ENCODE peak calls at places on chromosomes 1 and 21, in seven cellular contexts. F, X, E, R, C, V and Z are unnamed samples.

GRCh38 chr1:164576311-164577271 is 17.6 kb downstream of the PBX1 start:
- DNase-seq in R (peak), V (no peak), X (no peak), E (peak), F (no peak), C (no peak), Z (peak)

GRCh38 chr1:23210351-23210785 is 6.9 kb downstream of the HTR1D start:
- DNase-seq in R (no peak), V (no peak), C (no peak), E (no peak), X (no peak), F (peak), Z (no peak)

GRCh38 chr1:201504799-201505504 is 2.0 kb downstream of the CSRP1 start:
- DNase-seq in E (no peak), R (no peak), X (no peak), F (no peak), V (no peak), C (no peak), Z (no peak)

GRCh38 chr1:174039069-174039468 is 16.9 kb upstream of the RC3H1 start:
- DNase-seq in F (no peak), R (peak), X (no peak), E (no peak), C (no peak), V (no peak), Z (no peak)

GRCh38 chr1:241770115-241770514 is 77.9 kb upstream of the EXO1 start:
- DNase-seq in F (no peak), C (no peak), V (no peak), E (no peak), X (no peak), R (no peak), Z (no peak)

GRCh38 chr1:38045431-38046332 is 911 bp downstream of the POU3F1 start:
- DNase-seq in X (no peak), E (no peak), V (no peak), F (no peak), C (no peak), R (peak), Z (no peak)

GRCh38 chr21:32088471-32088870 is 190.4 kb downstream of the MIS18A start:
- DNase-seq in X (no peak), V (no peak), C (no peak), R (no peak), E (no peak), F (no peak), Z (no peak)

GRCh38 chr1:107262472-107263286 is 121.8 kb downstream of the NTNG1 start:
- DNase-seq in F (no peak), X (no peak), R (peak), V (no peak), E (no peak), C (no peak), Z (no peak)

GRCh38 chr1:205248793-205249601 is 21.3 kb downstream of the TMCC2 start:
- DNase-seq in F (no peak), X (no peak), C (peak), V (no peak), R (peak), E (peak), Z (peak)

GRCh38 chr1:60430375-60430774 is 356.8 kb upstream of the C1orf87 start:
- DNase-seq in F (no peak), V (no peak), X (no peak), C (no peak), E (no peak), R (no peak), Z (no peak)

GRCh38 chr1:67784545-67785186 is 48.6 kb downstream of the GNG12 start:
- DNase-seq in C (no peak), R (no peak), V (no peak), F (no peak), E (no peak), X (no peak), Z (no peak)

GRCh38 chr1:72280714-72281113 is 1.6 kb downstream of the NEGR1 start:
- DNase-seq in V (peak), F (no peak), E (no peak), C (no peak), X (no peak), R (peak), Z (no peak)

GRCh38 chr1:28287315-28287714 is 28.0 kb downstream of the SESN2 start:
- DNase-seq in C (no peak), V (no peak), E (no peak), R (peak), F (no peak), X (no peak), Z (no peak)

GRCh38 chr1:111738133-111738435 is 1.1 kb downstream of the INKA2 start:
- DNase-seq in F (no peak), R (no peak), E (no peak), X (no peak), C (no peak), V (no peak), Z (no peak)

GRCh38 chr1:210915890-210916507 is 217.9 kb downstream of the KCNH1 start:
- DNase-seq in R (no peak), V (no peak), X (no peak), C (no peak), E (no peak), F (no peak), Z (no peak)

GRCh38 chr1:156705321-156705917 is at the start of gene CRABP2:
- DNase-seq in V (no peak), X (no peak), F (peak), R (peak), E (no peak), C (peak), Z (no peak)

GRCh38 chr1:196437671-196438070 is 170.6 kb downstream of the KCNT2 start:
- DNase-seq in X (no peak), F (no peak), R (no peak), E (no peak), C (no peak), V (no peak), Z (no peak)

GRCh38 chr1:205926213-205926612 is 17.0 kb downstream of the SLC26A9 start:
- DNase-seq in C (no peak), V (no peak), E (no peak), X (no peak), F (no peak), R (no peak), Z (no peak)

GRCh38 chr1:206112600-206113301 is 4.4 kb downstream of the AVPR1B start:
- DNase-seq in E (no peak), R (no peak), F (peak), V (no peak), C (no peak), X (no peak), Z (no peak)

GRCh38 chr1:236507022-236507700 is 16.6 kb upstream of the LGALS8 start:
- DNase-seq in F (no peak), X (no peak), C (no peak), V (no peak), R (no peak), E (peak), Z (no peak)

GRCh38 chr1:37995773-37996379 is 6.1 kb upstream of the SF3A3 start:
- DNase-seq in V (peak), F (no peak), C (no peak), E (peak), X (no peak), R (peak), Z (peak)

GRCh38 chr1:87712261-87712674 is 383.6 kb downstream of the LMO4 start:
- DNase-seq in E (peak), X (no peak), C (no peak), F (peak), V (no peak), R (no peak), Z (no peak)

GRCh38 chr1:236491469-236492136 is 32.2 kb upstream of the LGALS8 start:
- DNase-seq in V (no peak), X (no peak), C (no peak), E (no peak), F (no peak), R (no peak), Z (no peak)

GRCh38 chr1:35931424-35932157 is 686 bp downstream of the AGO3 start:
- DNase-seq in E (no peak), F (no peak), R (peak), C (peak), V (no peak), X (no peak), Z (no peak)

GRCh38 chr1:38029081-38029681 is 16.6 kb downstream of the UTP11 start:
- DNase-seq in X (no peak), E (peak), V (no peak), C (no peak), F (no peak), R (peak), Z (no peak)

GRCh38 chr1:236830560-236830959 is 35.5 kb downstream of the MTR start:
- DNase-seq in F (no peak), E (no peak), C (no peak), R (no peak), X (no peak), V (no peak), Z (no peak)

GRCh38 chr1:206953626-206954025 is 7.4 kb upstream of the PIGR start:
- DNase-seq in E (no peak), R (no peak), X (no peak), C (no peak), F (no peak), V (no peak), Z (no peak)

GRCh38 chr1:192133350-192133950 is 24.8 kb upstream of the RGS18 start:
- DNase-seq in R (peak), C (no peak), X (no peak), F (no peak), V (peak), E (peak), Z (no peak)

GRCh38 chr1:30616759-30617158 is 106.6 kb downstream of the MATN1 start:
- DNase-seq in F (no peak), E (no peak), R (no peak), V (no peak), C (no peak), X (no peak), Z (no peak)

GRCh38 chr1:58727363-58727762 is 27.5 kb upstream of the MYSM1 start:
- DNase-seq in X (no peak), E (peak), R (peak), F (peak), C (no peak), V (peak), Z (peak)

GRCh38 chr21:36717901-36718465 is 19.1 kb downstream of the SIM2 start:
- DNase-seq in C (no peak), E (no peak), X (no peak), R (no peak), F (no peak), V (no peak), Z (no peak)

DNA sequence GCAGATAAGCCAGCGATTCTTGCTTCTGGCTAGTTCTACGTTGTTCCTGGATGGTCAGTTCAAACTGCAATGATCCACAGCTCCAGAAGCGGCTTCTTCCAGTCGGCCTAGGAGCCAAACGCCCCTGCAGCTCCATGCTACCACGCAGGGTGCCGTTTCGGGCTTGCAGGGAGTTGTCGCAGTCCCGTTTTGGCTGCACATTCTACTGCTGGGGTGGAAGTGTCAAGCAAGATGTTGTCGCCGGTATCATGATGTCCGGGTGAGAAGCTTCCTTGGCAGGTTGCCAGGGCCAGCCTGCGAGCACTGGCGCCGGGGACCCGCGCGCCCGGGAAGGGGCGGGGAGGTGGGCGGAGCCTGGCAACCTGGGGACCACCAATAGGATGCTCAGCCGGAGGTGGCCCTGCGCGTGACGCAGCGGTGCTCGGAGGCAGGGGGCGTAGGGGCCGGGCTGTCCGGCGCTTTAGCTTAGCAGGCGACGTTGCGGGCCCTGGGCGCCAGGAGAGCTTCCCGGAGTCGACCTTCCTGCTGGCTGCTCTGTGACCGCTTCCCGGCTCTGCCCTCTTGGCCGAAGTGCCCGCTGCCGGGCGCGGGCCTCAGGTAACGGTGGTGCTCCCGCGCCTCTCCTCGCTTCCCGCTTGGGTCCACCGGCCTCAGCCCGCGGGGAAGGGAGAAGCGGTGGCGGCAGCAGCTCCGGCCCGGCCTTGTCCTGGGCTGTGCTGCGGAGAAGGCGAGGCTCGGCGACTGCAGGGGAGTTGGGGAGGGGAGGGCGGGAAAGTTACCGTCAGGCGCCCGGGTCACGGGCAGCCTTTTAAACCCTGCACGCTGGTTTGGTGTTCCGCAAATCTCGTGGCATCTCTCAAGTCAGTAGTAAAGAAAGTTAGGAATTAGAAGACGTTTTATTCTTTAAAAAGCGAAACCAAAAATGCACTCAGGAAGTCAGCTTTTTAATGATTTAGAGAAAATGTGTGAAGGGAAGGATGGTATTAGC is at the start of gene SOAT1:
- DNase-seq in R (peak), C (peak), V (peak), F (peak), X (peak), E (peak), Z (peak)
- TF ChIP-seq CTCF in R (no peak), C (no peak), V (peak), F (no peak), X (peak), E (no peak), Z (peak)

DNA sequence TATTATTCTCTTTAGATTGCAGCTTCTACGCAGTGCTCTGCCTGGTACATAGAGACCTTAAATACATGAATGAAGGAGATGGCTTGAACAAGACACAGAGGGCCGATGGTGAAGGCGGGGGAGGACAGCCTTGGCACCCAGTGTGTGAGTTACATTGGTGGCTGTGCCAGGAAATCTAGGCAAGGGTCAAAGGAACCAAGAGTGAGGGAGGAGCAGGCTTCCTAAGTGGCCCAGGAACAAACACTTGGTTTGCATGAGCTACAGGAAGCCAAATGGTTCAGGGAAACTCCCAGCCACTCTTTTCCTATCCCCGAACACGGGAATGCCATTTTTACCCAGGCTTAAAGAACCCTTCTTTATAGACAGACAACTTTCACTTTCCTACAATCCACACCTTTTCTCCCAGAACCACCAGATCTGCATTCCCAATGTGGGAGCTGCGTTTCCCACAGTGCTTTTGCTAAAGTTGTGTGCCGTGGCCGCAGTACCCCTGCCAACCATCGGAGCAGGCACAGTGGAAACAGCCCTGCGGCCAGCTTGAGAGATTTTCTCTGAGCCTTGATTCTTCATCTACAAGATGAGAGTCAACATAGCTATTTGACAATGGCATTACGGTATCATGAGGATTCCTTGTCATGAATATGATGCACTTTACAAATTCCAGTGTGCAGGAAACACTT is 3.5 kb upstream of the CLEC20A start:
- DNase-seq in E (no peak), V (no peak), X (no peak), F (no peak), R (no peak), C (no peak), Z (no peak)
- TF ChIP-seq CTCF in E (peak), V (peak), X (peak), F (no peak), R (no peak), C (peak), Z (peak)

DNA sequence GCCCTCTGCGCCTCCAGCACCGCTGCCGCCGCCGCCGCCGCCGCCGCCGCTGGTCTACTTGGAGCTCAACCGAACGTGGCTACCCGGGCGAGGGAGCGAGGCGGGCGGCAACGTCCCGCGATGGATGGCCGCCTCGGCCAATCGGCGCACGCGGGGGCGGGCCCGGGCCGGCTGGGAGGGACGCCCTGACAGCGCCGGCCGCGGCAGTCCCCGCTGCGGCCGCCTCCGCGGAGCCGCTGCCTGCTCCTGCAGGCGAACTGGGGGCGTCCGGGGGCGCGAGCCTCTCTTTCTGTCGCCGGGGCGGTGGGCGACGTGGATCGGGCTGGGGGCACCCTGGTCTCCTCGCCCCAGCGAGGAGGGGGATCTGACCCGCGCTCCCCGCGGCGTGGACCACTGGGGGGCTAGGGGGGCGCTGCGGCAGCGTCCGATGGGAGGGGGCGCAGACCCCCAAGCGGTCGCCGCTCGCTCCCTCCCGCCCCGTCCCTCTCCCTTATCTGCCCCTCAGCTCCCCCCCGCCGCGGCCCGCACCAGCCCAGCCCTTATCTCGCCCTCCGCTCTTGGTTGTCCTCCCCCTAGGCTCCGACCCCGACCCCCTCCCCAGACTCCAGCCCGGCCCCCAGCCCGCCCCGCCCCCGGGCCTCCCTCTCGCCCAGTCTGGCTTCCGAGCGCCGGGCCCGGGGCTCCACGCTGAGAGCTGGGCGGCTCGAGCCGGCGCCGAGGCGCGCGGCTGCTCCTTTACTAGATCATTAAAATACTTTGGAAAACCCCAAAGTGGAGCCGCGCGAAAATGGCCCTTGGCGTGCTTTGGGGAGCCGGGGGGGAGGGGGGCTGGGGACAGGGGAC is at the start of gene SSBP3:
- DNase-seq in C (peak), R (peak), X (peak), V (peak), F (peak), E (peak), Z (peak)
- TF ChIP-seq CTCF in C (no peak), R (no peak), X (peak), V (no peak), F (no peak), E (no peak), Z (no peak)

GRCh38 chr1:224183591-224184312 is 712 bp downstream of the DEGS1 start:
- DNase-seq in E (peak), F (peak), X (peak), C (peak), R (peak), V (no peak), Z (no peak)
- TF ChIP-seq CTCF in E (no peak), F (no peak), X (no peak), C (no peak), R (no peak), V (no peak), Z (no peak)